ENCODE peak calls at places on chromosome 6, in four cellular contexts. O is HCT116, Y is K562, X is HepG2. J is an unnamed sample. For H3K4me1, the result is how much of the 10 kb centered on the place peaks cover.

GRCh38 chr6:593139-593906 is 63.6 kb downstream of the HUS1B start:
- DNase-seq in Y (peak), O (peak), X (peak), J (peak)

GRCh38 chr6:165389534-165389933 is 80.1 kb upstream of the C6orf118 start:
- DNase-seq in Y (no peak), X (no peak), O (no peak), J (no peak)

GRCh38 chr6:33183071-33183683 is 9.1 kb downstream of the COL11A2 start:
- DNase-seq in O (no peak), X (no peak), Y (no peak), J (no peak)

GRCh38 chr6:142332393-142333080 is 30.7 kb downstream of the ADGRG6 start:
- DNase-seq in O (no peak), X (no peak), Y (no peak), J (no peak)

GRCh38 chr6:36133912-36134311 is 3.6 kb downstream of the MAPK13 start:
- DNase-seq in Y (no peak), O (no peak), X (no peak), J (no peak)

GRCh38 chr6:89956182-89956581 is 61.9 kb downstream of the GJA10 start:
- DNase-seq in Y (no peak), O (no peak), X (no peak), J (no peak)

GRCh38 chr6:132067286-132067685 is 116.1 kb upstream of the CCN2 start:
- DNase-seq in O (no peak), X (no peak), Y (no peak), J (no peak)

GRCh38 chr6:41791306-41791705 is 3.8 kb downstream of the TOMM6 start:
- DNase-seq in O (no peak), X (no peak), Y (no peak), J (no peak)

GRCh38 chr6:34025851-34026250 is 120.0 kb downstream of the GRM4 start:
- DNase-seq in O (no peak), Y (no peak), X (no peak), J (no peak)

GRCh38 chr6:46906776-46907175 is 15.0 kb downstream of the ADGRF5 start:
- DNase-seq in Y (no peak), X (no peak), O (no peak), J (no peak)
- H3K4me1 ChIP-seq in Y (under half), X (under half), O (under half), J (under half)

GRCh38 chr6:32110632-32111031 is 1.5 kb upstream of the TNXB start:
- DNase-seq in Y (no peak), X (no peak), O (no peak), J (no peak)
- TF ChIP-seq SIN3A in Y (no peak), X (no peak), O (no peak), J (no peak)

GRCh38 chr6:158624684-158625682 is 19.6 kb downstream of the DYNLT1 start:
- DNase-seq in X (no peak), Y (no peak), O (no peak), J (no peak)
- TF ChIP-seq TCF7L2 in X (no peak), Y (no peak), O (no peak), J (no peak)

GRCh38 chr6:54427396-54427910 is 119.2 kb downstream of the TINAG start:
- DNase-seq in O (no peak), X (no peak), Y (no peak), J (no peak)

GRCh38 chr6:54426995-54427394 is 118.8 kb downstream of the TINAG start:
- DNase-seq in X (no peak), Y (no peak), O (no peak), J (no peak)

GRCh38 chr6:54431466-54431865 is 123.2 kb downstream of the TINAG start:
- DNase-seq in X (no peak), Y (no peak), O (no peak), J (no peak)

DNA sequence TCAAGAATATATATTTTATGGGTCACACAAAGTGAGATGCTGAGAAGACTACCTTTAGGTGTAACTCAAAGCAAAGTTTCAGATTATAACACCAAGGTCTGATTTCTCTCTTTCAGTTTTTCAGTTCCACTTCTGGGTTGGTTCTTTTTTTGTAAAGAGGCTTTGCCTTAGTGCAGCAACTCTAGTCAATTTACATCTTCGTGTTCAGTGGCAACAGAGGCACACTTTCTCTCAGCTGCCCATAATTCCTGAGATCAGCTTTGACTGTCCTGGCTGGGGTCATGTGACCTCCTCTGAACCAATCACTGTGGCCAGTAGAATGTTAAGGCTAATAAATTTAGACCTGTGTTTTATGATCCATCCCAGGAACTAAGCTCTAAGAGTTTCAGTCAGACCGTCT is 120.2 kb downstream of the TINAG start:
- DNase-seq in X (no peak), O (no peak), Y (no peak), J (no peak)
- H3K4me1 ChIP-seq in X (under half), O (under half), Y (under half), J (under half)

GRCh38 chr6:10099086-10099499 is 315.8 kb downstream of the TFAP2A start:
- DNase-seq in Y (peak), X (no peak), O (no peak), J (no peak)
- TF ChIP-seq SIN3A in Y (no peak), X (no peak), O (no peak), J (no peak)

GRCh38 chr6:139701695-139702094 is 327.2 kb upstream of the CITED2 start:
- DNase-seq in X (no peak), Y (no peak), O (no peak), J (no peak)

GRCh38 chr6:139695361-139695760 is 320.9 kb upstream of the CITED2 start:
- DNase-seq in X (no peak), Y (no peak), O (no peak), J (no peak)

GRCh38 chr6:139699335-139699734 is 324.9 kb upstream of the CITED2 start:
- DNase-seq in Y (no peak), O (no peak), X (no peak), J (no peak)

GRCh38 chr6:139701003-139701402 is 326.6 kb upstream of the CITED2 start:
- DNase-seq in X (no peak), O (no peak), Y (no peak), J (no peak)

DNA sequence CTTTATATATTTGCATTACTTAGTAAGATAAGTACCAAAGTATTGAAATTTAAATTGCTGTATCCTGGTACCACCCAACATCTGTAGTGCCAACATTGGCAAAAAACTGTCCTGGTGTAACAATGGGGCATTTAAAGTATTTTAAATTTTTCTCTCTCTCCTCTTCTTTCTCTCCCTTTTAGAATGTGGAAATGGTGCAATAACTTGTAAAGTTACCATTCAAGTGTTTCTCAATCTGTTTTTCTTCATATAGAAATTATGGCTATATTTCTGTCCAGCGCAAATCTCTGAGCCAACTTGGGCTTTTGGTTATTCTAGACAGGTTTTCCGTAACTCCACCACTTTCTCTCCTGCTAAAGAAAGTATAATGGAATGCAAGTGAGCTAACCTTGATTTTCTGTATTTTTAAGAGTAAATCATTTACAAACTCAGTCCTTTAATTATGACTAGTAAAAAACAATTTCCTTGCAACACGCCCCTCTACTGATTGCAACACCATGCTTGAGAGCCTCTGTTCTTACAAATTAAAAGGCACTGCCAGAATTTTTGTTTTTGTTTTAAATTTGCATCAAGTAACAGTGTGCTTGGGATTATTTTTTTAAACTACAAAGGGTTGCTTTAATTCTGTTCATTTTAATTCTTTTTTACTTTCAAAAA is 324.2 kb upstream of the CITED2 start:
- DNase-seq in O (no peak), Y (no peak), X (no peak), J (no peak)
- TF ChIP-seq TCF7L2 in O (no peak), Y (no peak), X (no peak), J (no peak)

GRCh38 chr6:56899753-56900152 is 55.2 kb upstream of the BEND6 start:
- DNase-seq in Y (no peak), O (no peak), X (no peak), J (no peak)
- H3K4me1 ChIP-seq in Y (under half), O (under half), X (under half), J (under half)

GRCh38 chr6:48069280-48069679 is 41.7 kb downstream of the PTCHD4 start:
- DNase-seq in Y (no peak), O (no peak), X (no peak), J (no peak)
- TF ChIP-seq SIN3A in Y (no peak), O (no peak), X (no peak), J (no peak)